ENCODE peak calls at places on chromosomes 13 and 19, in four cellular contexts. M is H9, Q is IMR-90, F is H1. U is an unnamed sample.

GRCh38 chr19:23515551-23515950 is 120.3 kb upstream of the ZNF91 start:
- DNase-seq in M (no peak), Q (no peak), F (no peak), U (no peak)

GRCh38 chr19:46932346-46932745 is 71.5 kb downstream of the ARHGAP35 start:
- DNase-seq in M (no peak), Q (peak; percentile 62), F (no peak), U (no peak)

GRCh38 chr19:42552086-42553065 is 24.1 kb upstream of the CEACAM1 start:
- DNase-seq in M (no peak), Q (no peak), F (no peak), U (no peak)

GRCh38 chr13:50798923-50799322 is 44.6 kb downstream of the DLEU7 start:
- DNase-seq in M (no peak), Q (no peak), F (no peak), U (no peak)

GRCh38 chr19:39307233-39307821 is 11.1 kb downstream of the IFNL1 start:
- DNase-seq in M (peak; percentile 83), Q (no peak), F (peak; percentile 89), U (peak; percentile 62)

GRCh38 chr13:29884671-29885424 is 34.4 kb upstream of the UBL3 start:
- DNase-seq in M (peak; percentile 53), Q (peak; percentile 22), F (no peak), U (peak; percentile 90)

GRCh38 chr19:36169084-36169760 is 17.0 kb upstream of the COX7A1 start:
- DNase-seq in M (no peak), Q (no peak), F (no peak), U (no peak)

GRCh38 chr19:52922841-52923781 is at the start of gene ZNF888:
- DNase-seq in M (peak; percentile 95), Q (peak; percentile 70), F (peak; percentile 93), U (peak; percentile 92)

GRCh38 chr13:54637377-54637776 is 1608.8 kb downstream of the OLFM4 start:
- DNase-seq in M (no peak), Q (no peak), F (no peak), U (peak; percentile 97)

DNA sequence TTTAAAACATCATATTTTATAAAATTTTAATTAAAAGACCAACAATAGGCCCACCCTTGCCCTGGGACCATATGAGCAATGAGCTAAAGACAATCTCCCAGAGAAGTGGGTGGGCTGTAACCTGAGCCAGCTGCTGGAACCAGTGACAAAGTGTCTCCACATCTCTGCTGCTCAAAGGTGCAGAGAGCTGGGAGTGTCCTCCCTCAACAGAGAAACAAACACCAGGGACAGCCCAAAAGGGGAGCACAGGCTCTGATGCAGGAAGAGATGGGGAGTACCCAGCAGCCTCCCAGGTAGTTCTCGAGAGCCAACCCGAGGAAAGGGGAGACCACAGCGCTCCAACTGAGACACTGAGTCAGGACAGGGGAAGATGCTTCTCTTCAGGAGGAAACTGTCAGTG is 39.1 kb downstream of the DOCK9 start:
- DNase-seq in M (peak; percentile 77), Q (no peak), F (peak; percentile 63), U (peak; percentile 73)
- H4K5ac ChIP-seq in M (no peak overlapping the region), Q (no peak overlapping the region), F (peak overlapping the region; percentile 28), U (no peak overlapping the region)

GRCh38 chr13:47990427-47990826 is 10.6 kb downstream of the SUCLA2 start:
- DNase-seq in M (no peak), Q (no peak), F (no peak), U (no peak)
- H4K5ac ChIP-seq in M (no peak overlapping the region), Q (no peak overlapping the region), F (no peak overlapping the region), U (no peak overlapping the region)

GRCh38 chr19:13884726-13885591 is 8.0 kb downstream of the NANOS3 start:
- DNase-seq in M (no peak), Q (no peak), F (no peak), U (no peak)
- H4K5ac ChIP-seq in M (no peak overlapping the region), Q (no peak overlapping the region), F (no peak overlapping the region), U (no peak overlapping the region)

GRCh38 chr13:108980237-108980636 is 350.8 kb downstream of the MYO16 start:
- DNase-seq in M (no peak), Q (no peak), F (no peak), U (no peak)
- H4K5ac ChIP-seq in M (no peak overlapping the region), Q (no peak overlapping the region), F (no peak overlapping the region), U (no peak overlapping the region)

GRCh38 chr19:18445252-18445948 is 7.5 kb upstream of the ISYNA1 start:
- DNase-seq in M (no peak), Q (no peak), F (no peak), U (no peak)
- H4K5ac ChIP-seq in M (no peak overlapping the region), Q (no peak overlapping the region), F (no peak overlapping the region), U (no peak overlapping the region)

DNA sequence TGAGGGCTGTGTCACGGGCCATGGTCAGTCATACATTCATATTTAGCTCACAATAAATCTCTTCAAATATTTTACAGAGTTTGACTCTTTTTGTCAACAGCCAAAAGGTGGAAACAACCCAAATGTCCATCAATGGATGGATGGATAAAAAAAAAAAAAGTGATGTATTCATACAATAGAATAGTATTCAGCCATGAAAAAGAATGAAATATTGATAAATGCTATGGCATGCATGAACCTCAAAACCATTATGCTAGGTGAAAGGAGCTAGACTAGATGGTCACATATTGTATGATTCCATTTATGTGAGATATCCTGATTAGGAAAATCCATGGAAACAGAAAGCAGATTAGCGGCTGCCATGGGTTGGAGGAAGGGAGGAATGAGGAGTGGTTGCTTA is 16.2 kb downstream of the ADGRE2 start:
- DNase-seq in M (no peak), Q (no peak), F (no peak), U (no peak)
- H4K5ac ChIP-seq in M (no peak overlapping the region), Q (no peak overlapping the region), F (no peak overlapping the region), U (no peak overlapping the region)

GRCh38 chr13:111095911-111096501 is 19.1 kb upstream of the ARHGEF7 start:
- DNase-seq in M (no peak), Q (no peak), F (no peak), U (no peak)
- H4K5ac ChIP-seq in M (no peak overlapping the region), Q (no peak overlapping the region), F (no peak overlapping the region), U (no peak overlapping the region)

GRCh38 chr13:99192480-99192879 is 8.2 kb upstream of the UBAC2 start:
- DNase-seq in M (no peak), Q (no peak), F (no peak), U (no peak)

GRCh38 chr13:99193152-99193551 is 7.5 kb upstream of the UBAC2 start:
- DNase-seq in M (no peak), Q (no peak), F (no peak), U (no peak)

GRCh38 chr13:99191336-99191899 is 9.2 kb upstream of the UBAC2 start:
- DNase-seq in M (no peak), Q (no peak), F (no peak), U (no peak)

GRCh38 chr13:99191900-99192399 is 8.7 kb upstream of the UBAC2 start:
- DNase-seq in M (no peak), Q (peak; percentile 74), F (no peak), U (no peak)

GRCh38 chr13:99190147-99190985 is 10.3 kb upstream of the UBAC2 start:
- DNase-seq in M (no peak), Q (no peak), F (no peak), U (no peak)
- H4K5ac ChIP-seq in M (no peak overlapping the region), Q (no peak overlapping the region), F (no peak overlapping the region), U (no peak overlapping the region)

DNA sequence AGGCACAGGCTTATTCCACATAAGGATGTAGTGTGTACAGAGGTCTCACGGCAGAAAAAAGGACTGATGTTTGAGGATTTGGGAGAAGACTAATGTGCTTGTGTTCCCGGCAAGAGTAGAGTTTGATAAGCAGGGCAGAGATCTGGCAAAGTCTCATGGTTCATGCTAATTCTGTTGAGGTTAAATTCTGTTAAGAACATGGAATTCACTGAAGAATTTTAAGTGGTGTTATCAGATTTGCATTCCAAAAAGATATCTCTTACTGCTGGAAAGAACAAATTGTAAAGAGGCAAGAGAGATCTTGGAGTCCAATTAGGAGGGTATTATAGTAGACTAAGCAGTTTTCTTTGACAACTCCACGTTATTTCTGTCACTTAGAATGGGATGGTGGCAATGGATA is 348.3 kb downstream of the TDRD3 start:
- DNase-seq in M (no peak), Q (no peak), F (no peak), U (peak; percentile 46)
- H4K5ac ChIP-seq in M (no peak overlapping the region), Q (no peak overlapping the region), F (no peak overlapping the region), U (no peak overlapping the region)

U was measured in mesendoderm.